ENCODE peak calls at places on chromosomes 16 and 17, in six cellular contexts. D is A549, C is endothelial cell of umbilical vein, U is K562, K is GM12878, F is HepG2. L is an unnamed sample.
A peak's percentile ranks its signal among the peaks of the same experiment; 100 is the strongest.

GRCh38 chr16:716250-716607 is 1.3 kb downstream of the METRN start:
- DNase-seq in U (peak; percentile 34), D (peak; percentile 77), F (peak; percentile 80), K (no peak), C (no peak), L (no peak)

GRCh38 chr17:65749479-65749878 is 188.0 kb upstream of the AXIN2 start:
- DNase-seq in U (no peak), D (peak; percentile 55), K (no peak), F (peak; percentile 65), C (no peak), L (no peak)

GRCh38 chr16:68426355-68426652 is 22.0 kb downstream of the SMPD3 start:
- DNase-seq in F (no peak), C (no peak), D (no peak), K (no peak), U (no peak), L (no peak)

GRCh38 chr16:3071655-3072054 is 6.2 kb downstream of the IL32 start:
- DNase-seq in C (no peak), D (no peak), F (no peak), K (no peak), U (no peak), L (no peak)

GRCh38 chr17:41131979-41132378 is 8.0 kb upstream of the KRTAP4-12 start:
- DNase-seq in U (no peak), D (peak; percentile 27), F (peak; percentile 23), C (no peak), K (no peak), L (no peak)

GRCh38 chr17:31391496-31391949 is at the start of gene RAB11FIP4:
- DNase-seq in K (no peak), U (peak; percentile 66), F (no peak), D (no peak), C (no peak), L (no peak)

GRCh38 chr16:86946396-86946795 is 368.0 kb downstream of the FOXL1 start:
- DNase-seq in U (no peak), F (peak; percentile 9), K (no peak), C (peak; percentile 49), D (peak; percentile 11), L (no peak)

GRCh38 chr17:82342361-82343079 is 9.0 kb upstream of the SECTM1 start:
- DNase-seq in K (no peak), F (no peak), D (no peak), U (no peak), C (no peak), L (no peak)

GRCh38 chr16:10090816-10091215 is 91.4 kb downstream of the GRIN2A start:
- DNase-seq in D (no peak), C (no peak), U (no peak), F (no peak), K (no peak), L (no peak)

GRCh38 chr16:89981414-89981813 is 32.9 kb downstream of the DEF8 start:
- DNase-seq in C (no peak), K (no peak), U (no peak), D (no peak), F (no peak), L (peak; percentile 30)

GRCh38 chr16:57299009-57299718 is 14.7 kb upstream of the PLLP start:
- DNase-seq in K (no peak), U (peak; percentile 56), C (no peak), F (peak; percentile 71), D (peak; percentile 86), L (peak; percentile 80)

GRCh38 chr17:22411185-22411784 is 719.0 kb downstream of the KCNJ18 start:
- DNase-seq in U (peak; percentile 56), K (no peak), D (no peak), C (no peak), F (no peak), L (no peak)

GRCh38 chr17:51580869-51581268 is 320.5 kb downstream of the UTP18 start:
- DNase-seq in D (no peak), U (no peak), C (no peak), K (no peak), F (no peak), L (peak; percentile 5)

GRCh38 chr17:32621612-32622312 is 135.0 kb downstream of the CDK5R1 start:
- DNase-seq in U (no peak), F (no peak), K (no peak), D (no peak), C (peak; percentile 58), L (peak; percentile 15)

GRCh38 chr17:77251622-77252021 is 110.9 kb downstream of the SEC14L1 start:
- DNase-seq in U (no peak), K (no peak), D (no peak), F (no peak), C (no peak), L (no peak)

GRCh38 chr16:48433849-48434530 is 48.8 kb upstream of the SIAH1 start:
- DNase-seq in U (no peak), D (no peak), K (no peak), F (no peak), C (no peak), L (peak; percentile 36)

GRCh38 chr17:40818343-40818732 is 4.1 kb downstream of the KRT10 start:
- DNase-seq in U (no peak), D (no peak), C (peak; percentile 4), F (no peak), K (no peak), L (no peak)

GRCh38 chr17:13885953-13886889 is 183.1 kb upstream of the COX10 start:
- DNase-seq in U (no peak), C (no peak), D (no peak), K (no peak), F (no peak), L (no peak)

GRCh38 chr17:7632492-7632894 is 2.6 kb downstream of the SHBG start:
- DNase-seq in K (no peak), C (peak; percentile 24), F (no peak), U (peak; percentile 48), D (peak; percentile 71), L (peak; percentile 62)

GRCh38 chr17:82227629-82228277 is 1.1 kb upstream of the SLC16A3 start:
- DNase-seq in U (no peak), K (no peak), F (no peak), C (no peak), D (no peak), L (no peak)

GRCh38 chr17:76388966-76389888 is 4.8 kb downstream of the SPHK1 start:
- DNase-seq in F (peak; percentile 29), D (peak; percentile 40), K (no peak), C (peak; percentile 43), U (peak; percentile 34), L (no peak)

GRCh38 chr17:65583921-65584603 is 22.6 kb upstream of the AXIN2 start:
- DNase-seq in K (no peak), U (no peak), C (no peak), F (peak; percentile 71), D (no peak), L (no peak)

GRCh38 chr17:74123350-74123749 is 80.1 kb upstream of the RPL38 start:
- DNase-seq in U (peak; percentile 15), D (no peak), C (no peak), K (no peak), F (no peak), L (no peak)
- TF ChIP-seq MAX in U (no peak), D (no peak), C (no peak), K (no peak), F (no peak), L (no peak)

GRCh38 chr16:85722066-85722465 is 28.8 kb downstream of the C16orf74 start:
- DNase-seq in C (no peak), K (no peak), U (no peak), F (no peak), D (no peak), L (no peak)

GRCh38 chr16:85728879-85729278 is 22.0 kb downstream of the C16orf74 start:
- DNase-seq in U (peak; percentile 37), F (no peak), K (no peak), D (no peak), C (no peak), L (peak; percentile 80)

GRCh38 chr16:85722497-85722896 is 28.4 kb downstream of the C16orf74 start:
- DNase-seq in F (no peak), K (no peak), C (no peak), D (no peak), U (no peak), L (no peak)

GRCh38 chr16:85724126-85724879 is 26.6 kb downstream of the C16orf74 start:
- DNase-seq in D (no peak), U (no peak), C (no peak), F (no peak), K (no peak), L (no peak)

GRCh38 chr16:85724936-85725335 is 26.0 kb downstream of the C16orf74 start:
- DNase-seq in K (no peak), U (no peak), F (no peak), D (no peak), C (no peak), L (no peak)
- TF ChIP-seq MYC in K (no peak), U (no peak), F (no peak), D (no peak), C (no peak), L (no peak)

GRCh38 chr17:9202572-9202971 is 181.3 kb downstream of the NTN1 start:
- DNase-seq in D (no peak), K (no peak), U (no peak), C (no peak), F (no peak), L (no peak)
- H3K4me3 ChIP-seq in D (no peak overlapping the region), K (no peak overlapping the region), U (no peak overlapping the region), C (no peak overlapping the region), F (no peak overlapping the region), L (no peak overlapping the region)

DNA sequence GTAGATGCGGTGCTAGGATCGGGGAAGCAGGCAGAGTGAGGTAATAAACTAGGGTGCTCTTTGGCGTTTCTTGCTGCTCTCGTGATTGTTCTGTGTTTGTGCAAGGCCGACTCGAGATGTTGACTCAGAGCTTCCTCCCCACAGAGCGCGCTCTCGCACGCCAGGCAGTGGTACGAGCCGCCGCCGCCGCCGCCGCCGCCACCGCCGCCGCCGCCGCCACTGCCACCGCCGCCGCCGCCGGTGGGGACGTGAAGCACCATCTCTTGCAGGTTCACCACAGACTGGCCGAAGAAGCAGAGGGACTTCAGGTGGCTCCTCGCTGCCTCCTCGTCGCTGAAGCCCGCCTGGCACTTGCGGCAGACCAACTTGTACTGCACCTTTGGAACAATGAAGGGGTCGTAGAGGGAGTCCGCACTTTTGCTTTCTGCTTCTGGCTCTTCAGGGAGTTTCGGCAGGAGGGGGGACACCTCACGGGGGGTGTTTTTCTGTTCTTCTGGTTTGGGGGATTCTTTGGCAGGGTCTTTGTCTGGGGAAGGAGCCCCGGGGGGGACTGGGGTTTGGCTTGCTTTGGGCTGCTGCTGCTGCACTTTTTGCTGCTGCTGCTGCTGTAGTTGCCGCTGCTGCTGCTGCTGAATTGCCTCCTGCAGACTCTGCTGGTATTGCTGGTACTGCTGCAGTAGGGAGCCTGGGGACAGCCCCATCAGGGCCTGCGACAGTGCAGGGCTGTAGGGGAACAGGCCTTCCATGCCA is 260.2 kb downstream of the ZFHX3 start:
- DNase-seq in U (no peak), C (peak; percentile 86), D (no peak), K (peak; percentile 9), F (no peak), L (peak; percentile 96)
- TF ChIP-seq MAX in U (no peak), C (no peak), D (no peak), K (no peak), F (no peak), L (peak; percentile 33)

L was measured in NB4.